ENCODE peak calls at places on chromosome 20, in five cellular contexts. T is NT2/D1, G is neural progenitor cell, B is tibial artery, J is SK-N-MC. X is an unnamed sample. For H3K9me3, the result is how much of the 10 kb centered on the place peaks cover.

GRCh38 chr20:10671221-10671849 is 2.5 kb downstream of the JAG1 start:
- DNase-seq in T (no peak), G (peak), J (no peak), B (peak), X (peak)

GRCh38 chr20:53934421-53935352 is 135.7 kb downstream of the BCAS1 start:
- DNase-seq in G (no peak), J (peak), B (no peak), T (no peak), X (no peak)

GRCh38 chr20:63060057-63060991 is 53.6 kb upstream of the BHLHE23 start:
- DNase-seq in J (no peak), T (no peak), B (peak), G (no peak), X (no peak)

GRCh38 chr20:61353261-61353995 is 101.4 kb downstream of the CDH4 start:
- DNase-seq in G (no peak), T (no peak), B (no peak), J (no peak), X (no peak)

GRCh38 chr20:24987244-24987643 is 5.3 kb downstream of the APMAP start:
- DNase-seq in G (no peak), J (no peak), T (no peak), B (no peak), X (no peak)

GRCh38 chr20:63402178-63402859 is 41.2 kb upstream of the CHRNA4 start:
- DNase-seq in J (no peak), B (no peak), G (no peak), T (no peak), X (no peak)

GRCh38 chr20:50193169-50193850 is 2.7 kb downstream of the CEBPB start:
- DNase-seq in T (no peak), J (no peak), G (no peak), B (peak), X (no peak)

GRCh38 chr20:8388146-8388545 is 256.1 kb downstream of the PLCB1 start:
- DNase-seq in G (no peak), B (no peak), T (no peak), J (no peak), X (no peak)

GRCh38 chr20:13990465-13990864 is at the start of gene SEL1L2:
- DNase-seq in B (no peak), G (peak), T (peak), J (no peak), X (no peak)

GRCh38 chr20:63626424-63627128 is at the start of gene GMEB2:
- DNase-seq in G (no peak), J (no peak), T (no peak), B (peak), X (peak)

GRCh38 chr20:53738945-53739798 is 145.5 kb upstream of the ZNF217 start:
- DNase-seq in T (no peak), B (no peak), G (no peak), J (no peak), X (peak)

GRCh38 chr20:45311589-45312211 is 3.6 kb upstream of the MATN4 start:
- DNase-seq in B (no peak), J (no peak), T (peak), G (peak), X (peak)

GRCh38 chr20:38196592-38196991 is 31.5 kb upstream of the TGM2 start:
- DNase-seq in B (peak), G (no peak), J (no peak), T (no peak), X (no peak)

GRCh38 chr20:1588166-1588868 is 30.8 kb upstream of the SIRPD start:
- DNase-seq in T (no peak), G (no peak), B (no peak), J (no peak), X (no peak)

GRCh38 chr20:21159658-21160380 is 33.9 kb downstream of the KIZ start:
- DNase-seq in G (no peak), B (no peak), J (no peak), T (no peak), X (no peak)

GRCh38 chr20:34129518-34130162 is 17.6 kb upstream of the EIF2S2 start:
- DNase-seq in G (peak), T (peak), B (no peak), J (peak), X (peak)

GRCh38 chr20:61443541-61444126 is 191.6 kb downstream of the CDH4 start:
- DNase-seq in B (peak), J (no peak), G (no peak), T (no peak), X (no peak)

GRCh38 chr20:51763965-51764602 is 4.1 kb downstream of the ATP9A start:
- DNase-seq in B (no peak), J (no peak), G (no peak), T (no peak), X (no peak)

GRCh38 chr20:24423794-24424307 is 45.6 kb upstream of the SYNDIG1 start:
- DNase-seq in T (no peak), B (no peak), J (no peak), G (no peak), X (no peak)

GRCh38 chr20:21781446-21782075 is 76.1 kb downstream of the PAX1 start:
- DNase-seq in G (no peak), J (no peak), B (no peak), T (no peak), X (no peak)

GRCh38 chr20:13868331-13868730 is 83.5 kb downstream of the NDUFAF5 start:
- DNase-seq in J (no peak), T (no peak), B (peak), G (no peak), X (no peak)

GRCh38 chr20:62065669-62066338 is at the start of gene TAF4:
- DNase-seq in J (no peak), B (peak), G (peak), T (no peak), X (peak)

GRCh38 chr20:45300961-45301360 is 5.7 kb upstream of the RBPJL start:
- DNase-seq in J (no peak), T (peak), G (peak), B (no peak), X (peak)

GRCh38 chr20:32141465-32141980 is 32.0 kb downstream of the TM9SF4 start:
- DNase-seq in B (no peak), G (no peak), J (no peak), T (no peak), X (no peak)

GRCh38 chr20:39850821-39851330 is 838.2 kb downstream of the MAFB start:
- DNase-seq in B (no peak), T (no peak), J (no peak), G (peak), X (no peak)

GRCh38 chr20:17511401-17511800 is 19.8 kb downstream of the BFSP1 start:
- DNase-seq in T (no peak), J (no peak), B (no peak), G (no peak), X (no peak)

GRCh38 chr20:34083137-34083536 is 28.9 kb downstream of the EIF2S2 start:
- DNase-seq in B (peak), G (no peak), J (no peak), T (no peak), X (no peak)

GRCh38 chr20:50450961-50451752 is 59.0 kb upstream of the PTPN1 start:
- DNase-seq in T (peak), J (peak), B (no peak), G (peak), X (no peak)

GRCh38 chr20:44959082-44959895 is 908 bp downstream of the TOMM34 start:
- DNase-seq in G (peak), T (no peak), J (no peak), B (no peak), X (peak)

GRCh38 chr20:50859161-50859560 is 64.3 kb downstream of the BCAS4 start:
- DNase-seq in B (no peak), T (no peak), G (no peak), J (no peak), X (no peak)

GRCh38 chr20:1381753-1382591 is 10.9 kb downstream of the FKBP1A start:
- DNase-seq in G (no peak), J (no peak), T (no peak), B (peak), X (no peak)

GRCh38 chr20:675453-676314 is at the start of gene SCRT2:
- DNase-seq in B (peak), G (peak), J (no peak), T (no peak), X (peak)

DNA sequence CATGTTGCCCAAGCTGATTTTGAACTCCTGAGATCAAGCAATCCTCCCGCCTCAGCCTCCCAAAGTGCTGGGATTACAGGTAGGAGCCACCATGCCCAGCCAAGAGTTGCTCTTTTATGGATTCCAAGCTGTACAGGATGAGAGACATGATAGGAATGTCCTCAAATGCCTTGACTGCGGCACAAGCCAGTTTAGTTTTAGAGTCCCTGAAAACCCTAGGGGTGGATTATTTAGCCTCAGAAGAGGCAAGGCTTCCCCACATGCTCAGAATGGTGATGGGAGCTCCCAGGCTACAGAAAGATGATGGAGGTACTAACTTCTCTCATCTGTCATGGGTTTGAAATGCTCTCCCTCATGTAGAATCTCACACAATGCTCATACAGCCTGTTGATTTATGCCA is 280.5 kb upstream of the PRND start:
- DNase-seq in G (no peak), T (no peak), J (no peak), B (no peak), X (no peak)
- H3K9me3 ChIP-seq in G (under half), T (under half), J (under half), B (under half), X (under half)

GRCh38 chr20:11728937-11729336 is 188.8 kb upstream of the BTBD3 start:
- DNase-seq in B (no peak), G (no peak), T (no peak), J (no peak), X (no peak)
- H3K9me3 ChIP-seq in B (under half), G (under half), T (under half), J (under half), X (under half)

GRCh38 chr20:41598719-41599118 is 19.5 kb downstream of the CHD6 start:
- DNase-seq in G (no peak), J (no peak), T (no peak), B (no peak), X (no peak)
- H3K9me3 ChIP-seq in G (under half), J (under half), T (half or more), B (under half), X (under half)

DNA sequence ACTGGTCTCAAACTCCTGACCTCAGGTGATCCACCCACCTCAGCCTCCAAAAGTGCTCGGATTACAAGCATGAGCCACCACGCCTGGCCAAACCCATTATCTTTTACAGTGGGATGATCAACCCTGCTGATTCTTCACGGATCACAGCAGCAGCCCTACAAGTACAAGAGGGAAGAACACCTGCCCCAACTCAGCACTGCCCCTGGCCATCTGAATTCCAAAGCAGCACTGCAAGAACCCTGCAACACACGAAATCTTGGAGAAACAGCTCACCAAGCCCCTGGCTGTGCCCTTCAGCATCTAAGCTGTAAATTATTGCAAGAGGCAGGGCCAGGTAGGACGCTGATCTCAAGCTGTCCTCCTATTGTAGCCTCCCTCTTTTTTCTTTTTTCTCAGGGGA is 54.5 kb upstream of the MC3R start:
- DNase-seq in B (no peak), G (no peak), J (no peak), T (no peak), X (no peak)
- H3K9me3 ChIP-seq in B (under half), G (under half), J (under half), T (under half), X (under half)

DNA sequence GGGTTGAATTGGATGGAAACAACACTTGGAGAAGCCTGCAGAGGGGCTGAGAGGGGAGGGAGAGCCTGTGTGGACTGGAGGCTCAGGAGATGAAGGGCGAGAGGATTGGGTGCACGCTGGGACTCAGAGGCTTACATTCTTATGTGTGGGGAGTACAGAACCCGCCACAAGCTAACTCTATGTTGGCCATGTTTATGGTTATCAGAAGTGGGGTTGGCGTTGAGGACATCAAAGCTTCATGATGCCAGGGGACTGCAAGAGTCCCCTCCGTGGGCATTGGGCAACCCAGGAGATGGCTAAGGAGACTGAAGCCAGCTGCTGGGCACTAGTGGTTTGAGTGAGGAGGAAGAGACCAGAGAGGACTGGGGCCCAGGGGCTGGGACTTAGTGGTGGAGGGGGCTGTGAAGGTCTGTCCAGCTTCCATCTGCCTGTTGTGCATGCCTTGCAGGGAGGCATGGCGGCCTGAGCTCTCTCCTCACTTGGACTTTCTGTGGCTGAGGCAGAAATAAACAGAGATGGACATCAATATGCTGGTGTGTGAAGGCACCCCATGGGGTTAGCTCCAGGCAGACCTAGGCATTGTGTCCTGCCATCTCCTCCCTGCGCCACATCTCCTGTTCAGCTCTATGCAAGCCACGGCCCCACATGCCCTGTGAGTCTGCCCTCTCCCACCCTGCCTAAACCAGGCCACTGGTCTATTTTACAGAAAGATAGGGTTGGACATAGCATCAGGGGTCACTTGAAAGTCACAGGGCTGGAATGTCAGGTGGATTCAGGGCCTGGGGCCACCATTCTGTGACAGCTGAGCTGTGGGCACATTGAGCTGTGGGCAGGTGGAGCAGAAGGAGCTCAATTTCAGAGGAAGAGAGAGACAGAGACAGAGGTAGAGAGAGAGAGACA is 61.6 kb downstream of the PHACTR3 start:
- DNase-seq in T (no peak), J (no peak), B (no peak), G (no peak), X (no peak)
- H3K9me3 ChIP-seq in T (under half), J (under half), B (under half), G (under half), X (under half)

GRCh38 chr20:43193443-43193842 is 3.7 kb upstream of the PTPRT start:
- DNase-seq in G (no peak), B (no peak), T (no peak), J (no peak), X (no peak)

GRCh38 chr20:43194187-43194586 is 4.5 kb upstream of the PTPRT start:
- DNase-seq in G (no peak), B (no peak), J (no peak), T (no peak), X (no peak)

GRCh38 chr20:43196243-43196642 is 6.5 kb upstream of the PTPRT start:
- DNase-seq in B (no peak), T (no peak), J (no peak), G (no peak), X (no peak)

GRCh38 chr20:43198607-43199006 is 8.9 kb upstream of the PTPRT start:
- DNase-seq in T (peak), J (no peak), B (no peak), G (no peak), X (no peak)
- H3K9me3 ChIP-seq in T (under half), J (under half), B (under half), G (under half), X (under half)

DNA sequence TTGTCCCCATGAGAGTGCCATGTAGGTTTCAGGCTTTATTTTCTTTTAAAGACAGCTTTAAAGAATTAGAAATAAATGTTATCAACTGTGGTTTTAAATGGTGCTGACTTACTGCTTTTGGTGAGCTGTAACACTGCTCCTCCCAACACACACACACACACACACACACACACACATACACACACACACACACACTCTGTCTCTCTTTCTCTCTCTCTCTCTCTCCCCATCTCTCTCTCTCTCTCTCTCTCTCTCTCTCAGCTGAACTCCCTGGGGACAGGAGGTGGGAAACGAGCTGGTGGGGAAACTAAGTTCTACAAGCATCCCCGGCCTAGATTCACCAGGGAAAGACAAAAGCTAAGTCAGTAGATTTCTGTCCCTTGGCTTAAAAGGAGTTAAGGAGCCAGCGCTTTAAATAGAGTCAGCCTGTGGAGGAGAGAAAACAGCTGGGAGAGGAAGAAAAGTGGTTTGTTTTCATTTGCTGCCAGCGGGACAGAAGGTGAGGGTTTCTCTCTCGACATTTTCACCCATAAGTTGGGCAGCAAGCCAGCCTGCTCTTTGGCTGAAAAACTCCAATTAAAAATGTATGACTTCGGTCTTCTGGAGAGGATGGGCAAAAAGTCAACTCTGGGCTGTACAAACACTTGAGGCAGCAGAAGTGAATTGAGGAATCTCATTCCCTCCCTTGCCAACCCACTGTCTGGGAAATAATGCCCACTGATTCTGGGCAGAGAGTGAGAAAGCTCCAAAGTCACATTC is 27.4 kb downstream of the CBLN4 start:
- DNase-seq in J (no peak), B (no peak), T (no peak), G (no peak), X (no peak)
- H3K9me3 ChIP-seq in J (under half), B (under half), T (under half), G (under half), X (under half)

X was measured in HAP-1.